ENCODE peak calls at places on chromosomes 4 and X, in four cellular contexts. J is trophoblast cell, L is HCT116, I is GM23248. S is an unnamed sample. For H3K4me1, the result is how much of the 10 kb centered on the place peaks cover.

GRCh38 chr4:1072830-1073446 is 40.4 kb downstream of the RNF212 start:
- DNase-seq in J (no peak), L (peak), I (peak), S (no peak)

GRCh38 chrX:118780915-118781314 is 42.7 kb upstream of the ZCCHC12 start:
- DNase-seq in J (no peak), L (no peak), I (peak), S (no peak)

GRCh38 chr4:182294436-182294835 is 51.2 kb downstream of the TENM3 start:
- DNase-seq in J (no peak), L (no peak), I (no peak), S (no peak)

GRCh38 chr4:41879552-41879951 is 55.7 kb upstream of the TMEM33 start:
- DNase-seq in J (no peak), L (no peak), I (no peak), S (no peak)

GRCh38 chr4:57109847-57110634 is at the start of gene IGFBP7:
- DNase-seq in J (no peak), L (no peak), I (peak), S (no peak)

GRCh38 chr4:102430511-102430910 is 70.6 kb upstream of the NFKB1 start:
- DNase-seq in J (no peak), L (no peak), I (peak), S (no peak)

GRCh38 chrX:49072712-49073095 is 1.1 kb downstream of the PRAF2 start:
- DNase-seq in J (no peak), L (no peak), I (peak), S (no peak)

GRCh38 chr4:111977419-111977965 is 167.8 kb upstream of the FAM241A start:
- DNase-seq in J (no peak), L (no peak), I (no peak), S (no peak)

GRCh38 chr4:145406970-145407369 is 74.7 kb upstream of the SMAD1 start:
- DNase-seq in J (no peak), L (no peak), I (no peak), S (no peak)

GRCh38 chrX:84737471-84737871 is 235.2 kb upstream of the HDX start:
- DNase-seq in J (no peak), L (no peak), I (peak), S (no peak)

GRCh38 chr4:147586032-147586431 is 31.2 kb upstream of the TMEM184C start:
- DNase-seq in J (no peak), L (no peak), I (no peak), S (no peak)

GRCh38 chrX:115372026-115372610 is 82.6 kb downstream of the LUZP4 start:
- DNase-seq in J (peak), L (peak), I (peak), S (peak)

GRCh38 chr4:145840162-145840768 is 98.4 kb downstream of the ZNF827 start:
- DNase-seq in J (no peak), L (peak), I (peak), S (peak)

GRCh38 chr4:87243426-87244053 is 23.1 kb upstream of the KLHL8 start:
- DNase-seq in J (no peak), L (no peak), I (peak), S (no peak)

GRCh38 chrX:13898084-13898483 is 81.2 kb upstream of the GPM6B start:
- DNase-seq in J (peak), L (no peak), I (peak), S (no peak)

GRCh38 chr4:67861513-67861912 is 22.3 kb downstream of the TMPRSS11D start:
- DNase-seq in J (no peak), L (no peak), I (peak), S (no peak)

GRCh38 chr4:100539706-100540105 is 21.9 kb upstream of the EMCN start:
- DNase-seq in J (no peak), L (no peak), I (no peak), S (no peak)

GRCh38 chr4:22552802-22553201 is 36.9 kb upstream of the ADGRA3 start:
- DNase-seq in J (no peak), L (no peak), I (no peak), S (no peak)

GRCh38 chr4:94408549-94409374 is 43.0 kb upstream of the PDLIM5 start:
- DNase-seq in J (peak), L (no peak), I (peak), S (no peak)
- H3K4me1 ChIP-seq in J (under half), L (under half), I (half or more), S (under half)

GRCh38 chr4:13905543-13905942 is 278.0 kb upstream of the BOD1L1 start:
- DNase-seq in J (no peak), L (no peak), I (peak), S (no peak)

GRCh38 chr4:13908455-13908854 is 280.9 kb upstream of the BOD1L1 start:
- DNase-seq in J (no peak), L (no peak), I (no peak), S (no peak)

GRCh38 chr4:13903851-13904340 is 276.4 kb upstream of the BOD1L1 start:
- DNase-seq in J (no peak), L (no peak), I (no peak), S (no peak)

GRCh38 chr4:13907255-13907751 is 279.8 kb upstream of the BOD1L1 start:
- DNase-seq in J (peak), L (no peak), I (peak), S (peak)

DNA sequence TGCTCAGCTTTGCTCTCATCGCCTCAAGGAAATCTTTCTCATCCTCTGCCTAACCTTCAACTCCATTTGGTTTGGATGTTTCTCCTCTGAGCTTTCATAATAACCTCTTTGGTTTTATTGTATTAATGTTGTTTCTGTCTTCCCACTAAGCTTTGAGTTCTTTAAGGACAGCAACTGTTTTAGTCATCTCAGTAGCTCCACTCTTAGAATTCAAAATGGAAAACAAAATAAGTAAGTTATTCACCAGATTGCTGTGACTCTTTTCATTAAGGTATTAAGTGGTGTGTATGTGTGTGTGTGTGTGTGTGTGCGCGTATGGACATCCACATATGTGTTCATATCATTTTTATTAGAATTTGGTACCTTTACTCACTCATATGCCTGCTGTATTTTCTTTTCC is 279.2 kb upstream of the BOD1L1 start:
- DNase-seq in J (no peak), L (no peak), I (peak), S (no peak)
- H3K27ac ChIP-seq in J (no peak), L (no peak), I (peak), S (peak)

GRCh38 chrX:9352683-9353430 is 112.0 kb upstream of the TBL1X start:
- DNase-seq in J (peak), L (no peak), I (peak), S (no peak)

GRCh38 chrX:9354918-9355317 is 109.9 kb upstream of the TBL1X start:
- DNase-seq in J (no peak), L (no peak), I (no peak), S (no peak)

GRCh38 chrX:9352243-9352642 is 112.6 kb upstream of the TBL1X start:
- DNase-seq in J (no peak), L (no peak), I (no peak), S (no peak)

GRCh38 chrX:9349572-9350259 is 115.1 kb upstream of the TBL1X start:
- DNase-seq in J (no peak), L (no peak), I (peak), S (no peak)

GRCh38 chrX:9351112-9351511 is 113.7 kb upstream of the TBL1X start:
- DNase-seq in J (no peak), L (no peak), I (no peak), S (no peak)
- H2AFZ ChIP-seq in J (no peak), L (no peak), I (no peak), S (no peak)

DNA sequence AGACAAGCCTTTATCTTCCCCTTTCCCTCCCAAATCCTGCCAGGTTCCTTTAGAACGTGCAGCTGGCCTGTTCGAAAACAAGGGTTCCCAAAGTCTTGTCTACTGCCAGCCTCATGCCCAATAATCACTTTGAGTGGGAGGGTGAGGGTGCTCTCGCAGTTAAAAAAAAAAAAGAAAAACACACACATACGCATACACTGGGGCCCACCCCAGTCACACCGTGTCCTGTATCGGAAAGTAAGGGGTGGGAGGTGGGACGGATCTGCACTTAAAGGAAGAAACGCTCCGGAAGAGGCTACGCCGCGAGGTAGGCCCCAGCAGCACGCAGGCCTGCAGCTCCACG is 495 bp downstream of the MAD2L1 start:
- DNase-seq in J (no peak), L (no peak), I (peak), S (no peak)
- H3K4me1 ChIP-seq in J (under half), L (under half), I (half or more), S (under half)